ENCODE peak calls at places on chromosomes 6 and 20, in eight cellular contexts. W is astrocyte of the spinal cord, K is H1, X is A673, J is cardiac fibroblast, R is sigmoid colon, Y is ovary, C is choroid plexus epithelial cell. P is an unnamed sample.

GRCh38 chr6:25354078-25354940 is 75.1 kb downstream of the CARMIL1 start:
- DNase-seq in W (peak; percentile 6), K (no peak), X (no peak), J (no peak), R (no peak), Y (no peak), C (peak; percentile 19), P (no peak)

GRCh38 chr6:140871911-140872310 is 1260.8 kb upstream of the GJE1 start:
- DNase-seq in W (peak; percentile 68), K (no peak), X (no peak), J (peak; percentile 80), R (no peak), Y (no peak), C (peak; percentile 71), P (no peak)

GRCh38 chr20:62929051-62929538 is 2.8 kb upstream of the DIDO1 start:
- DNase-seq in W (peak; percentile 40), K (no peak), X (peak; percentile 52), J (peak; percentile 62), R (peak; percentile 80), Y (peak; percentile 67), C (peak; percentile 71), P (no peak)

GRCh38 chr20:4844325-4844724 is 122.6 kb downstream of the PRND start:
- DNase-seq in W (no peak), K (no peak), X (peak; percentile 10), J (no peak), R (peak; percentile 24), Y (no peak), C (no peak), P (no peak)

GRCh38 chr6:129750390-129750789 is 40.4 kb upstream of the ARHGAP18 start:
- DNase-seq in W (no peak), K (no peak), X (peak; percentile 55), J (peak; percentile 48), R (no peak), Y (no peak), C (peak; percentile 65), P (no peak)

GRCh38 chr6:160005861-160006540 is 37.1 kb downstream of the IGF2R start:
- DNase-seq in W (peak; percentile 52), K (no peak), X (peak; percentile 55), J (peak; percentile 40), R (no peak), Y (peak; percentile 74), C (peak; percentile 75), P (no peak)

GRCh38 chr6:142794424-142794823 is 150.6 kb downstream of the HIVEP2 start:
- DNase-seq in W (no peak), K (no peak), X (no peak), J (no peak), R (no peak), Y (no peak), C (no peak), P (no peak)

GRCh38 chr6:83853968-83854501 is 875 bp downstream of the RIPPLY2 start:
- DNase-seq in W (no peak), K (no peak), X (no peak), J (no peak), R (no peak), Y (no peak), C (no peak), P (no peak)

GRCh38 chr6:1574895-1575212 is 34.9 kb upstream of the FOXC1 start:
- DNase-seq in W (no peak), K (no peak), X (no peak), J (no peak), R (no peak), Y (no peak), C (no peak), P (no peak)

GRCh38 chr6:64459411-64459810 is 823.8 kb downstream of the PHF3 start:
- DNase-seq in W (no peak), K (no peak), X (no peak), J (no peak), R (no peak), Y (no peak), C (no peak), P (no peak)

DNA sequence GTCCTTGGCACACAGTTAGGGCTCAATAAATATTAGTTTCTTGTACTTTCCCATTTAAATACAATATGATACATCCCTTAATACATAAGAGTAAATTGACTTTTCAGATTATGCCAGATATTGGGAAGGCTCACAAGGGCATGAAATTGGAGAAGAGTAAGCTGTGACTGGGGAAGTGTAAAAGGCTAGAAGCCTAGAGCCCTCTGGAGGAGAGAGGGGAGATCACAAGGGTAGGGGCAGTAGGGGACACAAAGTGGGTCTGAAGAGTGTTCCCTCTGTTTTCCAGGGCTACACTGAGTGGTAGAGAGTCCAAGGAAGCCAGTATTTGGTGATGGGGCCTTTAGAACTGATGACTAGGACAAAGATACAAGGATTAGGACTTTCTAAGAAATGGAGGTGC is 562.9 kb upstream of the CHD6 start:
- DNase-seq in W (no peak), K (no peak), X (no peak), J (no peak), R (no peak), Y (no peak), C (no peak), P (no peak)
- TF ChIP-seq CTCF in W (no peak), K (peak; percentile 45), X (no peak), J (no peak), R (no peak), Y (no peak), C (no peak), P (no peak)

GRCh38 chr6:41731561-41732086 is 3.8 kb downstream of the TFEB start:
- DNase-seq in W (no peak), K (no peak), X (no peak), J (no peak), R (no peak), Y (no peak), C (no peak), P (no peak)

GRCh38 chr6:41733707-41734665 is 1.4 kb downstream of the TFEB start:
- DNase-seq in W (peak; percentile 76), K (no peak), X (peak; percentile 80), J (peak; percentile 63), R (peak; percentile 89), Y (peak; percentile 82), C (peak; percentile 83), P (no peak)

GRCh38 chr6:41732149-41732548 is 3.3 kb downstream of the TFEB start:
- DNase-seq in W (no peak), K (no peak), X (no peak), J (no peak), R (no peak), Y (no peak), C (no peak), P (no peak)

GRCh38 chr6:41733349-41733706 is 2.1 kb downstream of the TFEB start:
- DNase-seq in W (no peak), K (no peak), X (no peak), J (no peak), R (no peak), Y (no peak), C (no peak), P (no peak)

GRCh38 chr6:41732601-41733348 is 2.6 kb downstream of the TFEB start:
- DNase-seq in W (peak; percentile 20), K (no peak), X (no peak), J (peak; percentile 18), R (no peak), Y (peak; percentile 40), C (peak; percentile 67), P (no peak)
- H3K4me3 ChIP-seq in W (peak overlapping the region; percentile 67), K (peak overlapping the region; percentile 72), X (no peak overlapping the region), J (peak overlapping the region; percentile 51), R (peak overlapping the region; percentile 95), Y (no peak overlapping the region), C (peak overlapping the region; percentile 28), P (peak overlapping the region; percentile 79)

GRCh38 chr20:61756966-61757677 is 308.6 kb downstream of the TAF4 start:
- DNase-seq in W (no peak), K (no peak), X (no peak), J (no peak), R (no peak), Y (no peak), C (no peak), P (no peak)
- TF ChIP-seq CTCF in W (no peak), K (no peak), X (no peak), J (no peak), R (no peak), Y (no peak), C (no peak), P (no peak)

GRCh38 chr6:162854228-162854627 is 126.5 kb downstream of the PACRG start:
- DNase-seq in W (no peak), K (no peak), X (no peak), J (no peak), R (no peak), Y (no peak), C (no peak), P (no peak)
- H3K4me3 ChIP-seq in W (no peak overlapping the region), K (no peak overlapping the region), X (no peak overlapping the region), J (no peak overlapping the region), R (no peak overlapping the region), Y (no peak overlapping the region), C (no peak overlapping the region), P (no peak overlapping the region)

GRCh38 chr6:39370021-39370420 is 47.5 kb upstream of the KCNK16 start:
- DNase-seq in W (no peak), K (no peak), X (no peak), J (peak; percentile 10), R (no peak), Y (no peak), C (peak; percentile 31), P (no peak)
- TF ChIP-seq CTCF in W (peak; percentile 31), K (no peak), X (peak; percentile 37), J (peak; percentile 25), R (no peak), Y (no peak), C (peak; percentile 60), P (no peak)

P was measured in GM12864.